ENCODE peak calls at places on chromosomes 3 and 15, in six cellular contexts. J, U, W, T, N and B are unnamed samples.

GRCh38 chr3:182393151-182393550 is 400.2 kb upstream of the ATP11B start:
- DNase-seq in J (no peak), U (no peak), W (no peak), T (no peak), N (no peak), B (no peak)

GRCh38 chr15:80878867-80879250 is 99.7 kb downstream of the CEMIP start:
- DNase-seq in J (no peak), U (no peak), W (no peak), T (no peak), N (no peak), B (no peak)

GRCh38 chr15:39548561-39548960 is 32.3 kb upstream of the THBS1 start:
- DNase-seq in J (no peak), U (no peak), W (no peak), T (no peak), N (no peak), B (no peak)

GRCh38 chr15:34984884-34985630 is 3.0 kb downstream of the ZNF770 start:
- DNase-seq in J (no peak), U (peak), W (no peak), T (no peak), N (no peak), B (no peak)

GRCh38 chr3:48877671-48878070 is 21.0 kb downstream of the SLC25A20 start:
- DNase-seq in J (no peak), U (no peak), W (no peak), T (no peak), N (no peak), B (no peak)

GRCh38 chr3:76134166-76134565 is 348.8 kb upstream of the ZNF717 start:
- DNase-seq in J (no peak), U (no peak), W (no peak), T (no peak), N (no peak), B (no peak)

GRCh38 chr3:43218921-43219320 is 67.4 kb upstream of the SNRK start:
- DNase-seq in J (no peak), U (no peak), W (no peak), T (no peak), N (no peak), B (no peak)

GRCh38 chr3:31743690-31744089 is 211.0 kb downstream of the STT3B start:
- DNase-seq in J (no peak), U (peak), W (no peak), T (no peak), N (no peak), B (no peak)

GRCh38 chr3:143648708-143649107 is 199.6 kb downstream of the SLC9A9 start:
- DNase-seq in J (no peak), U (no peak), W (no peak), T (no peak), N (no peak), B (no peak)

GRCh38 chr3:115071122-115071521 is 76.0 kb downstream of the ZBTB20 start:
- DNase-seq in J (no peak), U (no peak), W (no peak), T (no peak), N (no peak), B (no peak)

GRCh38 chr15:40045572-40046217 is 6.7 kb upstream of the SRP14 start:
- DNase-seq in J (no peak), U (no peak), W (no peak), T (no peak), N (no peak), B (no peak)

GRCh38 chr15:69570997-69571396 is 118.4 kb downstream of the RPLP1 start:
- DNase-seq in J (no peak), U (no peak), W (no peak), T (no peak), N (no peak), B (no peak)

GRCh38 chr15:97866994-97867393 is 93.5 kb upstream of the ARRDC4 start:
- DNase-seq in J (no peak), U (no peak), W (no peak), T (no peak), N (no peak), B (no peak)

GRCh38 chr3:122969585-122970453 is 57.7 kb downstream of the SEMA5B start:
- DNase-seq in J (no peak), U (peak), W (no peak), T (no peak), N (no peak), B (no peak)

GRCh38 chr3:170562080-170562479 is 23.8 kb downstream of the SLC7A14 start:
- DNase-seq in J (no peak), U (no peak), W (no peak), T (no peak), N (no peak), B (no peak)

GRCh38 chr15:100601158-100601557 is 826 bp downstream of the LINS1 start:
- DNase-seq in J (peak), U (no peak), W (no peak), T (no peak), N (peak), B (no peak)

GRCh38 chr3:69290006-69290405 is 95.9 kb downstream of the FRMD4B start:
- DNase-seq in J (no peak), U (peak), W (no peak), T (no peak), N (no peak), B (no peak)

GRCh38 chr15:54660356-54660755 is 536.4 kb downstream of the RSL24D1 start:
- DNase-seq in J (no peak), U (no peak), W (no peak), T (no peak), N (no peak), B (no peak)

GRCh38 chr3:37995652-37996641 is 5.4 kb downstream of the VILL start:
- DNase-seq in J (no peak), U (peak), W (no peak), T (no peak), N (no peak), B (no peak)

GRCh38 chr15:59170295-59170881 is 36.3 kb upstream of the LDHAL6B start:
- DNase-seq in J (no peak), U (peak), W (no peak), T (no peak), N (no peak), B (no peak)

GRCh38 chr3:127371338-127371737 is 83.5 kb upstream of the PRR20G start:
- DNase-seq in J (no peak), U (no peak), W (no peak), T (no peak), N (no peak), B (no peak)

GRCh38 chr3:124579641-124580040 is 150.6 kb upstream of the UMPS start:
- DNase-seq in J (no peak), U (no peak), W (no peak), T (no peak), N (no peak), B (no peak)

GRCh38 chr3:9600597-9600996 is 47.0 kb upstream of the LHFPL4 start:
- DNase-seq in J (no peak), U (peak), W (no peak), T (no peak), N (no peak), B (no peak)

GRCh38 chr15:89492111-89492641 is 4.2 kb downstream of the RHCG start:
- DNase-seq in J (no peak), U (no peak), W (no peak), T (no peak), N (no peak), B (no peak)

GRCh38 chr15:69499521-69500201 is 47.0 kb downstream of the RPLP1 start:
- DNase-seq in J (no peak), U (peak), W (no peak), T (no peak), N (no peak), B (no peak)